ENCODE peak calls at places on chromosomes 16 and 17, in ten cellular contexts. E, Q, X, I, L, O, V, F, B and W are unnamed samples.

GRCh38 chr17:69423450-69423849 is 9.0 kb downstream of the MAP2K6 start:
- DNase-seq in E (no peak), O (no peak), B (no peak), Q (no peak), V (no peak), F (no peak), L (no peak), X (no peak), I (no peak), W (no peak)

GRCh38 chr16:67264277-67264676 is 15.1 kb upstream of the PLEKHG4 start:
- DNase-seq in F (no peak), O (no peak), I (no peak), B (no peak), L (no peak), E (no peak), V (no peak), Q (no peak), X (no peak), W (no peak)

GRCh38 chr17:17491546-17491988 is 4.6 kb downstream of the RASD1 start:
- DNase-seq in V (no peak), L (no peak), F (no peak), B (no peak), O (no peak), Q (no peak), I (no peak), E (no peak), X (no peak), W (no peak)

GRCh38 chr17:59426031-59426430 is 94.6 kb downstream of the YPEL2 start:
- DNase-seq in L (no peak), E (no peak), X (no peak), V (no peak), B (no peak), O (no peak), I (no peak), F (no peak), Q (no peak), W (no peak)

GRCh38 chr16:85350146-85350728 is 238.0 kb upstream of the CIBAR2 start:
- DNase-seq in Q (no peak), L (no peak), O (no peak), V (no peak), B (no peak), I (no peak), X (no peak), E (peak; percentile 69), F (no peak), W (no peak)

GRCh38 chr17:5055543-5055942 is 20.3 kb upstream of the SLC52A1 start:
- DNase-seq in O (peak; percentile 63), V (no peak), I (no peak), X (no peak), L (no peak), F (no peak), E (no peak), Q (no peak), B (no peak), W (no peak)

GRCh38 chr17:80751460-80752368 is 207.1 kb downstream of the RPTOR start:
- DNase-seq in O (no peak), L (no peak), V (no peak), B (no peak), F (peak; percentile 96), Q (no peak), X (no peak), I (peak; percentile 39), E (no peak), W (no peak)

GRCh38 chr16:49336581-49336980 is 37.0 kb upstream of the C16orf78 start:
- DNase-seq in X (no peak), V (no peak), E (no peak), L (no peak), O (no peak), B (no peak), I (no peak), Q (no peak), F (no peak), W (no peak)

GRCh38 chr17:19288453-19288852 is 51.3 kb downstream of the EPN2 start:
- DNase-seq in E (no peak), I (no peak), L (no peak), X (no peak), Q (no peak), B (no peak), F (no peak), V (no peak), O (peak; percentile 89), W (peak; percentile 20)

GRCh38 chr17:56994009-56994792 is 16.3 kb downstream of the SCPEP1 start:
- DNase-seq in V (no peak), B (no peak), F (peak; percentile 79), Q (no peak), I (no peak), O (peak; percentile 27), E (peak; percentile 77), X (peak; percentile 54), L (no peak), W (no peak)

GRCh38 chr17:18201108-18201507 is 17.5 kb downstream of the ALKBH5 start:
- DNase-seq in I (no peak), V (no peak), O (no peak), X (no peak), F (no peak), Q (no peak), B (no peak), L (no peak), E (no peak), W (no peak)

GRCh38 chr16:77890075-77890474 is 101.7 kb downstream of the VAT1L start:
- DNase-seq in X (no peak), V (no peak), E (no peak), O (no peak), F (no peak), B (no peak), I (no peak), Q (no peak), L (no peak), W (no peak)

GRCh38 chr16:15031179-15031578 is 24.7 kb downstream of the NTAN1 start:
- DNase-seq in Q (no peak), B (no peak), O (peak; percentile 28), E (no peak), V (no peak), X (no peak), F (no peak), L (no peak), I (peak; percentile 13), W (no peak)

GRCh38 chr17:55062921-55063320 is 94.4 kb downstream of the STXBP4 start:
- DNase-seq in Q (no peak), X (no peak), V (no peak), F (peak; percentile 37), O (no peak), B (no peak), L (no peak), E (peak; percentile 90), I (no peak), W (peak; percentile 6)

GRCh38 chr16:66717776-66718175 is 21.2 kb upstream of the CMTM4 start:
- DNase-seq in O (no peak), B (no peak), I (no peak), V (no peak), L (no peak), E (peak; percentile 26), X (no peak), F (no peak), Q (no peak), W (no peak)

GRCh38 chr17:16425698-16426659 is 10.6 kb downstream of the TRPV2 start:
- DNase-seq in O (no peak), E (no peak), I (no peak), V (no peak), F (no peak), Q (no peak), L (no peak), B (no peak), X (no peak), W (no peak)
- H3K4me3 ChIP-seq in O (no peak overlapping the region), E (no peak overlapping the region), I (no peak overlapping the region), V (no peak overlapping the region), F (no peak overlapping the region), Q (no peak overlapping the region), L (no peak overlapping the region), B (no peak overlapping the region), X (no peak overlapping the region), W (no peak overlapping the region)

GRCh38 chr17:35493040-35493439 is 44.4 kb downstream of the SLFN12L start:
- DNase-seq in X (no peak), I (no peak), L (no peak), B (no peak), O (no peak), Q (no peak), F (no peak), E (no peak), V (no peak), W (no peak)
- TF ChIP-seq CTCF in X (no peak), I (no peak), L (no peak), B (no peak), O (no peak), Q (no peak), F (no peak), E (no peak), V (no peak), W (no peak)

GRCh38 chr17:75289832-75290337 is 652 bp upstream of the SLC25A19 start:
- DNase-seq in B (no peak), X (peak; percentile 67), V (peak; percentile 43), Q (peak; percentile 90), E (peak; percentile 34), O (no peak), L (peak; percentile 53), I (peak; percentile 79), F (peak; percentile 63), W (no peak)

GRCh38 chr17:75300280-75300679 is 11.0 kb upstream of the SLC25A19 start:
- DNase-seq in E (no peak), I (no peak), F (no peak), Q (no peak), X (no peak), L (no peak), B (no peak), O (no peak), V (no peak), W (no peak)

GRCh38 chr17:75301031-75301430 is 11.8 kb upstream of the SLC25A19 start:
- DNase-seq in V (no peak), Q (no peak), X (no peak), L (no peak), F (no peak), O (no peak), E (no peak), I (no peak), B (no peak), W (no peak)

GRCh38 chr17:75295220-75296158 is 6.3 kb upstream of the SLC25A19 start:
- DNase-seq in Q (peak; percentile 96), F (no peak), I (peak; percentile 38), X (no peak), O (no peak), V (no peak), E (no peak), B (no peak), L (no peak), W (no peak)
- H3K4me3 ChIP-seq in Q (peak overlapping the region; percentile 57), F (no peak overlapping the region), I (no peak overlapping the region), X (no peak overlapping the region), O (no peak overlapping the region), V (no peak overlapping the region), E (no peak overlapping the region), B (no peak overlapping the region), L (no peak overlapping the region), W (no peak overlapping the region)

DNA sequence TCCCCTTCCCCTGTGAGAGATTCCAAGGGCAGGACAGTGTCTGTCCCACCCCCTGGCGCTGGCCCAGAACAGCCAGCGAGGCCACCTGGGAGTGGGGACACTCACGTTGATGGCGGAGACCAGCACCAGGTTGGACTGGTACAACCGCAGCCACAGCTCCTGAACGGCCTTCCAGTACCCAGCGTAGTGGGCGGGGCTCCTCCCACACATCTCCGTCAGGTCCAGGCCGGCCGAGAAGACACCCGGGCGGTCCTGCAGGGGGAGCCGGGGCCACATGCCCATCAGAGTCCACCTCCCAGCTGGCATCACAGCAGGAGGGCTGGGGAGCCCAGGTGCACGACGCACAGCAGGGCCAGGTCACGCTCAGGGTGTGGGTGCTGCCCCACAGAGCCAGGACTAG is 7.1 kb downstream of the ECI1 start:
- DNase-seq in E (no peak), V (no peak), L (no peak), Q (no peak), X (no peak), F (no peak), O (no peak), I (no peak), B (no peak), W (no peak)
- TF ChIP-seq CTCF in E (peak; percentile 2), V (no peak), L (no peak), Q (no peak), X (no peak), F (no peak), O (peak; percentile 57), I (no peak), B (peak; percentile 4), W (no peak)